ENCODE peak calls at places on chromosomes 16 and 17, in five cellular contexts. M, B, J, X and Z are unnamed samples.

GRCh38 chr17:8287651-8288335 is 677 bp upstream of the RANGRF start:
- DNase-seq in M (peak; percentile 40), B (no peak), J (peak; percentile 72), X (no peak), Z (no peak)

GRCh38 chr17:17346428-17347233 is 43.5 kb downstream of the NT5M start:
- DNase-seq in J (no peak), M (no peak), X (no peak), B (no peak), Z (no peak)

GRCh38 chr16:83771306-83771942 is 36.4 kb upstream of the HSBP1 start:
- DNase-seq in B (no peak), M (peak; percentile 29), X (no peak), J (no peak), Z (peak; percentile 11)

GRCh38 chr16:69084301-69084700 is 21.2 kb upstream of the HAS3 start:
- DNase-seq in J (no peak), M (no peak), X (no peak), B (no peak), Z (no peak)

GRCh38 chr16:79363484-79363883 is 237.1 kb downstream of the MAF start:
- DNase-seq in J (no peak), B (no peak), X (no peak), M (no peak), Z (no peak)

GRCh38 chr17:18151290-18151689 is 32.3 kb upstream of the ALKBH5 start:
- DNase-seq in M (no peak), X (no peak), J (no peak), B (no peak), Z (no peak)

GRCh38 chr17:8746501-8747236 is 2.0 kb upstream of the CCDC42 start:
- DNase-seq in J (no peak), X (no peak), B (peak; percentile 1), M (no peak), Z (no peak)

GRCh38 chr16:63192969-63193368 is 1156.7 kb upstream of the CDH8 start:
- DNase-seq in X (no peak), J (no peak), M (no peak), B (no peak), Z (no peak)

GRCh38 chr16:67202956-67203493 is 4.1 kb downstream of the ELMO3 start:
- DNase-seq in M (no peak), B (no peak), J (no peak), X (no peak), Z (no peak)

GRCh38 chr16:30805370-30806169 is 18.6 kb upstream of the ZNF629 start:
- DNase-seq in J (peak; percentile 86), M (peak; percentile 88), B (no peak), X (peak; percentile 36), Z (peak; percentile 88)

GRCh38 chr17:27810211-27810901 is 10.0 kb upstream of the NOS2 start:
- DNase-seq in B (peak; percentile 76), J (no peak), M (no peak), X (no peak), Z (no peak)

GRCh38 chr16:68369697-68370096 is 58.9 kb downstream of the PRMT7 start:
- DNase-seq in J (no peak), M (no peak), B (peak; percentile 75), X (peak; percentile 19), Z (no peak)

GRCh38 chr17:19304209-19304608 is 58.3 kb downstream of the B9D1 start:
- DNase-seq in B (no peak), X (no peak), M (peak; percentile 31), J (peak; percentile 65), Z (no peak)

GRCh38 chr16:24589997-24590396 is 50.6 kb downstream of the RBBP6 start:
- DNase-seq in J (no peak), X (no peak), M (no peak), B (no peak), Z (no peak)

GRCh38 chr17:37796081-37796480 is 51.2 kb upstream of the HNF1B start:
- DNase-seq in X (no peak), J (no peak), B (no peak), M (no peak), Z (no peak)

GRCh38 chr17:69597898-69598692 is 183.6 kb downstream of the MAP2K6 start:
- DNase-seq in B (no peak), M (no peak), X (no peak), J (no peak), Z (no peak)

GRCh38 chr16:65070831-65071230 is 51.0 kb downstream of the CDH11 start:
- DNase-seq in M (peak; percentile 36), B (no peak), X (no peak), J (peak; percentile 53), Z (peak; percentile 68)

GRCh38 chr17:57138956-57139576 is 54.0 kb downstream of the AKAP1 start:
- DNase-seq in M (no peak), X (no peak), B (no peak), J (no peak), Z (no peak)

DNA sequence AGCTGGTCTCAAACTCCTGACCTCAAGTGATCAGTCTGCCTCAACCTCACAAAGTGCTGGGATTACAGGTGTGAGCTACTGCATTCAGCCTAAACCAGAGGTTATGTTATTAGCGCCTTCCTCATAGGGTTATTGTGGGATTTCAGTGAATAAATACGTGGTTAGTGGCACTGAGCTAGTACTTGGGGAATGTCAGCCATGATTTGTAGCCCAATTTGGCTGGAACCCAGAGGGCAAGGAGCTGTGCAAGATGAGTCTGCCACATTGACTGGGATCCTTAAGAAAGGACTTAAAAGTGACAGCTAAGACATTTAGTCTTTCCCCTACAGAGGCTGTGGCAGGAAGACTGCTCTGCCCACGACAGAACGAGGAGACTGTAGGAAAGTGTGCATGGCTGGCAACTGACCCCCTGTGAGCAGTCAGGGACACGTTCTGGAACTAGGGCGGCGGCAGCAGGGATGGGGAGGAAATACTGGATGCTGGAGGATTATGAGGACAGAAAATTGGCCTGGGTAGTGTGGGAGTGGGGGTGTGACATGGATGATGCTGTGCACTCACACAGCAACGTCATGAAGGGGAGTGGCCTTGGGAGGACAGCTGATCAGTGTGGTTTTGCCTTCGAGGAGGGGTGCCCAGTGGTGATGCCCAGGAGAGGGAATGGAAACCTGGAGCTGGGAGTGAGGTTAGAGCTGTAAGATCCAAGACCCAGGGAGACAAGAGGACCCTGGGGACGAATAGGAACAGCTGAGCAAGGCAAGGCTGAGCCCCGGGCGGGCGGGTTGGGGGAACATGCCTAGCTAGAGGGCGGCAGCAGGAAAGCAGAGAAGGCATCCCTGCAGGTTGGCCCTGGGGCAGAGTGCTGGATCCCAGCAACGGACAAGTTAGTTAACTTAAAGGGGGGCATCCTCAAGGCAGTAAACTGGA is 14.5 kb downstream of the ATP5PD start:
- DNase-seq in X (peak; percentile 62), M (peak; percentile 48), J (peak; percentile 80), B (no peak), Z (peak; percentile 85)
- H3K4me3 ChIP-seq in X (peak overlapping the region; percentile 53), M (no peak overlapping the region), J (no peak overlapping the region), B (peak overlapping the region; percentile 36), Z (peak overlapping the region; percentile 99)

DNA sequence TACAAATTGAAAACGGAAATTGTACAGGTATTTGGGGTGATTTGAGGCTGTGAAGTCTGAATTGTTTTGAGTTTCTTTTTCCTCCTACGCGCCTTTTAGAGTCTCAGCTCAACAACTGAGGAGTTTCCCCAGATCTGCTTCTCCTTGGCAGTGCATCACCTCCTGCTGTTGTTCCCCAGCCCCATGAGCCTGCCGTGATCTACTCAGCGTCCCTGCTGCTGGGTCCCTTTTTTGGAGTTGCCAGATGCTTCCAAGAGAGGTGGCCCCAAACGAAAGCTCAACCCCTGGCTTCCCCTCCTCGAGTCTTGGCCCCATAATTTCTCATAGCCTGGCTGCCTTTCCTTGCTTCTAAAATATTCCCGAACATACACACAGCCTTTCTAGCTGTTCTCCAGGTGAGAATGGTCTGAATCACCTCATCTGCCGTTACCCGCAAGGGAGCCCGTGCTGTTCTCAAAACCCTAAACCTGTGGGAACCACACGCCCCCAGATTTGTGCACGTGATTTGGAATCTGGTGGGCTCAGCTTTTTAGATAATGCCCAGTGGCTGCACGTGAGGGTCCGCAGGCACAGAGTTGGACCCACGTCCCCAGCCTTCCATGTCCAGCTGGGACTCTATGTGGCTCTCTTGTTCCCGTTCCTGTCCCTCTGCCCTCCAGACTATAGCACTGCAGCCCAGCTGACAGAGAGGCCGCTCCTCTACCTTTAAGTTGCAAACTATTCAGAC is 179.1 kb upstream of the CHMP6 start:
- DNase-seq in M (no peak), B (no peak), X (no peak), J (no peak), Z (no peak)
- H3K4me1 ChIP-seq in M (no peaks in the 10 kb centered on the region), B (no peaks in the 10 kb centered on the region), X (peaks cover 19% of the 10 kb centered on the region), J (no peaks in the 10 kb centered on the region), Z (no peaks in the 10 kb centered on the region)

GRCh38 chr17:81931189-81931556 is 3.6 kb upstream of the MAFG start:
- DNase-seq in B (no peak), J (no peak), X (no peak), M (no peak), Z (no peak)

GRCh38 chr17:81928497-81929252 is 1.1 kb upstream of the MAFG start:
- DNase-seq in B (no peak), M (no peak), J (no peak), X (no peak), Z (no peak)

GRCh38 chr17:81927653-81928496 is at the start of gene MAFG:
- DNase-seq in X (peak; percentile 90), B (peak; percentile 48), M (peak; percentile 90), J (peak; percentile 93), Z (peak; percentile 98)

GRCh38 chr17:81930142-81931125 is 2.9 kb upstream of the MAFG start:
- DNase-seq in X (no peak), B (no peak), M (no peak), J (peak; percentile 51), Z (no peak)

DNA sequence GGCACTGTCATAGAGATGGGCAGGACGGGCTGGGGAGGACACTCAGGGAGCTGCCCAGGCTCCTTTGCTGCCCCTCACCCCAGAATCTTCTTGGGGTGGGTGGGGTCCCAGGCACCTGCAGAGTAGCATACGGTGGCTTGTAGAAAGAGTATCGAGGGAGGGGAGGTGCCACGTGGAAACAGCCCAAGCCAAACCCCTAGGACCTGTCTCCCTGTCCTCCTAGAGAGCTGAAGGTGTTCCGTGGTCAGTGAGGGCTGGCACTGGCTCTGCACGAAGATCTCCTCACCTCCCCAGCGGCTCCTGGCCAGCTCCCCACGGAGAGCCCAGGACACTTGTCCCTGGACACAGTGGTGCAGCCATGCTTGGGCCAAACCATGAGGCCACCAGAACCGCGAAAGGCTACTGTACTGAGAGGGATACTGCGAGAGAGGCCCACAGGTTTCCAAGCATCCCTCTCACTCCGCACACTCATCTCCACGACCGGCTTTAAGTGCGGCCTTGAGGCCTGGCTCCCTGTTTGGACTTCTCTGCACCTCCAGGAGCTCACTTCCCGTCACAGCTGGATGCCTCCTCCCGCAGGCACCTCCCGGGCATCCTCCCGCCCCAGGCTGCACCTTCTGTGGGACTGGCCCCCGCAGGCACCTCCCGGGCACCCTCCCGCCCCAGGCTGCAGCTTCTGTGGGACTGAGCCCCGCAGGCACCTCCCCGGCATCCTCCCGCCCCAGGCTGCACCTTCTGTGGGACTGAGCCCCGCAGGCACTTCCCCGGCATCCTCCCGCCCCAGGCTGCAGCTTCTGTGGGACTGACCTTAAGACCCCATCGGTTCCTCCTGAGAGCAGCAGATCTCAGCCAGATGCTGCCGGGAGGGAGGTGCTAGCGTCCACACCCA is 2.0 kb upstream of the MAFG start:
- DNase-seq in J (no peak), X (no peak), M (no peak), B (no peak), Z (no peak)
- H3K4me3 ChIP-seq in J (no peak overlapping the region), X (no peak overlapping the region), M (no peak overlapping the region), B (no peak overlapping the region), Z (no peak overlapping the region)

GRCh38 chr16:10611825-10612342 is 31.5 kb upstream of the EMP2 start:
- DNase-seq in B (no peak), J (no peak), M (no peak), X (no peak), Z (no peak)

GRCh38 chr16:10612649-10613179 is 32.3 kb upstream of the EMP2 start:
- DNase-seq in J (no peak), X (no peak), M (no peak), B (no peak), Z (no peak)

GRCh38 chr16:10614685-10615084 is 34.3 kb upstream of the EMP2 start:
- DNase-seq in B (no peak), M (no peak), J (no peak), X (no peak), Z (no peak)

GRCh38 chr16:10616395-10616743 is 36.0 kb upstream of the EMP2 start:
- DNase-seq in M (no peak), B (no peak), X (no peak), J (no peak), Z (no peak)

GRCh38 chr16:10613771-10614485 is 33.5 kb upstream of the EMP2 start:
- DNase-seq in B (no peak), J (no peak), X (no peak), M (no peak), Z (no peak)
- H3K4me1 ChIP-seq in B (no peaks in the 10 kb centered on the region), J (peaks cover 12% of the 10 kb centered on the region), X (no peaks in the 10 kb centered on the region), M (no peaks in the 10 kb centered on the region), Z (peaks cover 14% of the 10 kb centered on the region)